ENCODE peak calls at places on chromosomes 13 and 19, in seven cellular contexts. R is MCF 10A; E is Peyer's patch; Y is adipocyte; W is activated naive CD8-positive, alpha-beta T cell treated with anti-CD3 and anti-CD28 coated beads, Interleukin-2, amount 10 ng/mL, durations not matched to agents 7 days and 5 days; N is CD8-positive, alpha-beta memory T cell; Q is NCI-H510A. F is an unnamed sample.

GRCh38 chr13:75789451-75790197 is 153.5 kb downstream of the LMO7 start:
- DNase-seq in R (no peak), E (no peak), Y (no peak), W (no peak), N (no peak), Q (no peak), F (no peak)

GRCh38 chr13:39575641-39576238 is 27.3 kb downstream of the LHFPL6 start:
- DNase-seq in R (no peak), E (no peak), Y (no peak), W (no peak), N (no peak), Q (no peak), F (no peak)

GRCh38 chr19:38429055-38429810 is 3.2 kb upstream of the RASGRP4 start:
- DNase-seq in R (no peak), E (no peak), Y (no peak), W (no peak), N (no peak), Q (no peak), F (no peak)

GRCh38 chr19:8126511-8126910 is 22.9 kb downstream of the FBN3 start:
- DNase-seq in R (no peak), E (no peak), Y (no peak), W (no peak), N (no peak), Q (no peak), F (no peak)

GRCh38 chr13:19605161-19605955 is 28.1 kb upstream of the MPHOSPH8 start:
- DNase-seq in R (peak; percentile 46), E (no peak), Y (no peak), W (no peak), N (no peak), Q (no peak), F (no peak)

GRCh38 chr13:44989941-44990340 is 603 bp downstream of the GPALPP1 start:
- DNase-seq in R (no peak), E (no peak), Y (peak; percentile 29), W (no peak), N (no peak), Q (no peak), F (no peak)

GRCh38 chr13:109156181-109156935 is 526.9 kb downstream of the MYO16 start:
- DNase-seq in R (peak; percentile 82), E (no peak), Y (peak; percentile 91), W (no peak), N (no peak), Q (no peak), F (no peak)

GRCh38 chr19:19523177-19523576 is 5.5 kb upstream of the YJEFN3 start:
- DNase-seq in R (no peak), E (no peak), Y (no peak), W (no peak), N (no peak), Q (no peak), F (no peak)

GRCh38 chr13:97125051-97125809 is 96.9 kb upstream of the MBNL2 start:
- DNase-seq in R (peak; percentile 89), E (no peak), Y (peak; percentile 94), W (no peak), N (no peak), Q (peak; percentile 48), F (peak; percentile 88)

GRCh38 chr13:78137404-78138142 is 218.9 kb upstream of the EDNRB start:
- DNase-seq in R (peak; percentile 68), E (no peak), Y (peak; percentile 91), W (peak; percentile 38), N (peak; percentile 41), Q (no peak), F (peak; percentile 47)

GRCh38 chr13:40963927-40964326 is 55.2 kb downstream of the ELF1 start:
- DNase-seq in R (peak; percentile 44), E (no peak), Y (no peak), W (no peak), N (no peak), Q (no peak), F (no peak)

GRCh38 chr19:35717665-35718344 is at the start of gene KMT2B:
- DNase-seq in R (no peak), E (no peak), Y (peak; percentile 98), W (peak; percentile 96), N (no peak), Q (peak; percentile 94), F (no peak)

GRCh38 chr13:75079226-75079625 is 402.7 kb downstream of the TBC1D4 start:
- DNase-seq in R (peak; percentile 11), E (no peak), Y (no peak), W (no peak), N (no peak), Q (no peak), F (no peak)

GRCh38 chr13:34347784-34348573 is 530.0 kb downstream of the RFC3 start:
- DNase-seq in R (no peak), E (no peak), Y (no peak), W (no peak), N (no peak), Q (peak; percentile 59), F (no peak)

GRCh38 chr13:40252241-40252640 is 414.2 kb downstream of the FOXO1 start:
- DNase-seq in R (no peak), E (no peak), Y (no peak), W (no peak), N (no peak), Q (no peak), F (no peak)

GRCh38 chr19:1076046-1076386 is 9.0 kb downstream of the ARHGAP45 start:
- DNase-seq in R (no peak), E (no peak), Y (no peak), W (no peak), N (no peak), Q (no peak), F (no peak)

GRCh38 chr13:27172495-27172842 is 858 bp upstream of the USP12 start:
- DNase-seq in R (peak; percentile 28), E (peak; percentile 40), Y (peak; percentile 56), W (no peak), N (no peak), Q (no peak), F (no peak)

GRCh38 chr19:30149300-30149699 is 207.3 kb downstream of the URI1 start:
- DNase-seq in R (no peak), E (no peak), Y (no peak), W (no peak), N (no peak), Q (no peak), F (no peak)

GRCh38 chr19:3154957-3155736 is 19.3 kb downstream of the GNA15 start:
- DNase-seq in R (peak; percentile 100), E (peak; percentile 72), Y (peak; percentile 98), W (peak; percentile 65), N (peak; percentile 70), Q (no peak), F (no peak)

GRCh38 chr19:7628589-7629311 is 595 bp downstream of the XAB2 start:
- DNase-seq in R (no peak), E (no peak), Y (peak; percentile 19), W (no peak), N (no peak), Q (no peak), F (no peak)

GRCh38 chr13:105642511-105642958 is 892.9 kb downstream of the EFNB2 start:
- DNase-seq in R (no peak), E (no peak), Y (no peak), W (no peak), N (no peak), Q (no peak), F (no peak)

GRCh38 chr13:111017755-111018487 is 97.2 kb upstream of the ARHGEF7 start:
- DNase-seq in R (no peak), E (no peak), Y (no peak), W (no peak), N (no peak), Q (no peak), F (no peak)

GRCh38 chr13:42354246-42355117 is 82.5 kb downstream of the AKAP11 start:
- DNase-seq in R (no peak), E (peak; percentile 35), Y (peak; percentile 30), W (peak; percentile 42), N (no peak), Q (no peak), F (no peak)

GRCh38 chr19:18119243-18120105 is 21.9 kb downstream of the MAST3 start:
- DNase-seq in R (no peak), E (peak; percentile 76), Y (no peak), W (peak; percentile 70), N (peak; percentile 79), Q (no peak), F (no peak)

GRCh38 chr19:28505933-28506332 is 707.0 kb downstream of the UQCRFS1 start:
- DNase-seq in R (no peak), E (no peak), Y (no peak), W (no peak), N (no peak), Q (no peak), F (no peak)

GRCh38 chr13:73578251-73578875 is 519.6 kb downstream of the KLF5 start:
- DNase-seq in R (peak; percentile 9), E (no peak), Y (peak; percentile 40), W (no peak), N (no peak), Q (no peak), F (no peak)

GRCh38 chr13:25267715-25268114 is 19.6 kb downstream of the MTMR6 start:
- DNase-seq in R (peak; percentile 12), E (no peak), Y (peak; percentile 15), W (no peak), N (peak; percentile 16), Q (no peak), F (no peak)

GRCh38 chr19:5953680-5954213 is 24.2 kb downstream of the RANBP3 start:
- DNase-seq in R (no peak), E (no peak), Y (no peak), W (no peak), N (peak; percentile 36), Q (no peak), F (no peak)

GRCh38 chr13:42649761-42650289 is 75.9 kb downstream of the TNFSF11 start:
- DNase-seq in R (no peak), E (no peak), Y (no peak), W (no peak), N (no peak), Q (no peak), F (no peak)

GRCh38 chr19:39865186-39865585 is 19.0 kb upstream of the FBL start:
- DNase-seq in R (no peak), E (no peak), Y (no peak), W (no peak), N (no peak), Q (no peak), F (no peak)

GRCh38 chr19:33402421-33403220 is 29.1 kb downstream of the CEBPG start:
- DNase-seq in R (peak; percentile 27), E (no peak), Y (no peak), W (peak; percentile 25), N (no peak), Q (no peak), F (no peak)

GRCh38 chr13:92743992-92744391 is 482.6 kb upstream of the GPC6 start:
- DNase-seq in R (no peak), E (no peak), Y (no peak), W (no peak), N (no peak), Q (no peak), F (no peak)

GRCh38 chr19:37920591-37921450 is 13.8 kb downstream of the SIPA1L3 start:
- DNase-seq in R (no peak), E (no peak), Y (no peak), W (no peak), N (no peak), Q (peak; percentile 14), F (no peak)